ENCODE peak calls at places on chromosomes 3 and 15, in nine cellular contexts. E is ovary, T is Panc1, B is esophagus squamous epithelium, D is psoas muscle, N is adrenal gland, V is HFF-Myc, S is body of pancreas, I is bronchial epithelial cell. Y is an unnamed sample.

GRCh38 chr3:197371521-197372075 is 73.2 kb upstream of the DLG1 start:
- DNase-seq in S (no peak), T (no peak), B (no peak), I (no peak), N (no peak), V (no peak), E (no peak), D (no peak), Y (no peak)

GRCh38 chr15:88918738-88919137 is 5.6 kb upstream of the MFGE8 start:
- DNase-seq in B (no peak), S (peak; percentile 45), E (no peak), T (peak; percentile 95), D (peak; percentile 88), V (peak; percentile 91), I (peak; percentile 99), N (no peak), Y (peak; percentile 99)

GRCh38 chr3:56323986-56324420 is 144.3 kb downstream of the ERC2 start:
- DNase-seq in V (peak; percentile 33), T (no peak), D (no peak), E (no peak), I (peak; percentile 74), S (no peak), B (no peak), N (peak; percentile 73), Y (peak; percentile 85)

GRCh38 chr15:69939513-69940440 is 157.9 kb downstream of the TLE3 start:
- DNase-seq in V (no peak), S (no peak), D (no peak), T (no peak), E (no peak), B (no peak), I (no peak), N (no peak), Y (no peak)

GRCh38 chr15:95857124-95857757 is 473.3 kb upstream of the NR2F2 start:
- DNase-seq in S (no peak), I (peak; percentile 28), D (no peak), B (no peak), V (peak; percentile 29), E (no peak), T (no peak), N (no peak), Y (peak; percentile 19)

GRCh38 chr15:90560229-90560771 is 30.6 kb downstream of the CRTC3 start:
- DNase-seq in B (no peak), I (no peak), E (peak; percentile 44), D (peak; percentile 61), N (peak; percentile 72), S (peak; percentile 53), T (no peak), V (peak; percentile 86), Y (peak; percentile 95)

GRCh38 chr3:108031893-108032292 is 58.9 kb downstream of the CD47 start:
- DNase-seq in D (no peak), E (no peak), S (no peak), N (no peak), T (peak; percentile 8), V (no peak), I (peak; percentile 74), B (no peak), Y (peak; percentile 36)

GRCh38 chr3:42600958-42601675 is 631 bp downstream of the NKTR start:
- DNase-seq in D (peak; percentile 80), T (no peak), N (peak; percentile 68), I (peak; percentile 60), S (peak; percentile 59), V (peak; percentile 16), E (no peak), B (no peak), Y (peak; percentile 69)

GRCh38 chr3:170726976-170727661 is 141.2 kb upstream of the SLC7A14 start:
- DNase-seq in T (no peak), V (no peak), S (no peak), E (no peak), D (no peak), I (peak; percentile 91), B (no peak), N (peak; percentile 23), Y (peak; percentile 97)

GRCh38 chr15:75732809-75733451 is 20.3 kb upstream of the CSPG4 start:
- DNase-seq in V (no peak), I (peak; percentile 54), E (peak; percentile 82), T (no peak), D (peak; percentile 82), S (peak; percentile 75), N (peak; percentile 73), B (no peak), Y (peak; percentile 74)

GRCh38 chr15:87135109-87135508 is 1055.4 kb downstream of the AGBL1 start:
- DNase-seq in V (no peak), T (no peak), E (no peak), S (no peak), B (no peak), D (no peak), N (no peak), I (no peak), Y (no peak)

GRCh38 chr3:109559389-109559788 is 222.0 kb upstream of the DPPA4 start:
- DNase-seq in N (no peak), S (no peak), I (no peak), B (no peak), T (no peak), D (no peak), V (no peak), E (no peak), Y (no peak)

GRCh38 chr3:133301731-133302130 is 98.1 kb upstream of the BFSP2 start:
- DNase-seq in I (peak; percentile 32), B (no peak), S (no peak), T (no peak), V (no peak), E (no peak), D (no peak), N (no peak), Y (peak; percentile 24)

GRCh38 chr15:31346367-31347066 is 19.9 kb downstream of the KLF13 start:
- DNase-seq in B (no peak), S (no peak), V (no peak), I (no peak), E (no peak), N (no peak), T (no peak), D (no peak), Y (no peak)

GRCh38 chr3:160278210-160278609 is 53.0 kb downstream of the C3orf80 start:
- DNase-seq in T (no peak), N (no peak), V (no peak), E (no peak), S (no peak), D (no peak), I (no peak), B (no peak), Y (no peak)

DNA sequence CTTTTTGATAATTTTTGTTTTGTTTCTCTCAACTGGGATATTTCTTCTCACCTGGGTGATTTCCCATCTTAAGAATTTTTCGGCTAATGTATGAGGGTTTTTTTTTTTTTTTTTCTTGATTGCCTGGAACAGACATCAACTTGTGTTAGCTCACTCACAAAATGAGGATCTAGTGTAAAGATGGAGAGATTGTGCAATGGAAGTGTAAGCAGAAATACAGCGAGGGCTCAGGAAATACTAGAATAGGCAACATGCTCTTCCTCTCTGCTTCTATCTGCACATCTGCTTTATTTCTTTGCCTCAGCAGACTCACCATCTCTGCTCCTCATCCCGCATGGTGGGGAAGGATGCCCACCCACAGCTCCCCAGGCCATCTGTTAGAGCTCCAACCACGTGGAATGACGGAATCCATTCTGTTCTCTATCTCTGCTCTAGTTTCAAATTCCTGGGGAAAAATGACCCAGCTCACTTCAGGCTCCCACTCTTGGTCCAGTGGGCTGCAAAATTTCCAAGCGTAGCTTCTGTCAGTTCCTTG is 128.0 kb upstream of the ADAMTS9 start:
- DNase-seq in D (no peak), T (no peak), V (no peak), B (no peak), I (no peak), S (no peak), N (no peak), E (no peak), Y (peak; percentile 10)
- H3K4me3 ChIP-seq in D (no peak overlapping the region), T (no peak overlapping the region), V (no peak overlapping the region), B (no peak overlapping the region), I (no peak overlapping the region), S (no peak overlapping the region), N (no peak overlapping the region), E (no peak overlapping the region), Y (no peak overlapping the region)

GRCh38 chr15:72732554-72732953 is 46.5 kb downstream of the BBS4 start:
- DNase-seq in B (no peak), E (no peak), N (no peak), I (no peak), S (no peak), D (no peak), V (no peak), T (no peak), Y (no peak)
- TF ChIP-seq CTCF in B (no peak), E (no peak), N (no peak), I (no peak), S (no peak), D (no peak), V (no peak), T (no peak), Y (no peak)

DNA sequence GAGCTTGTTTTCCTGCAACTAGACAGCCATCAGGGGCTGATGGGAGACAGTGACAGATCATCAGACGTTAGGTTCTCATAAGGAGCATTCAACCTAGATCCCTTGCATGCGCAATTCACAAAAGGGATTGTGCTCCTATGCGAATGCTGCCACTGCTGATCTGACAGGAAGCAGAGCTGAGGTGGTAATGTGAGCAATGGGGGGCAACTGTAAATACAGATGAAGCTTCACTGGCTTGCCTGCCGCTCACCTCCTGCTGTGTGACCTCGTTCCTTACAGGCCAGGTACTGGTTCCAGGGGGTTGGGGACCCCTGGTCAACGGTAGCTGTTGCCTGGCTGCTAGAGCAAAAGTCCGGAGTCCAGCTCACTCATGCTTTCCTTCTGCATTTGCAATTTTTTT is 26.4 kb upstream of the KCNAB1 start:
- DNase-seq in B (no peak), V (no peak), E (no peak), I (no peak), T (no peak), D (no peak), S (no peak), N (no peak), Y (no peak)
- H3K4me3 ChIP-seq in B (no peak overlapping the region), V (no peak overlapping the region), E (no peak overlapping the region), I (no peak overlapping the region), T (no peak overlapping the region), D (no peak overlapping the region), S (no peak overlapping the region), N (no peak overlapping the region), Y (no peak overlapping the region)

DNA sequence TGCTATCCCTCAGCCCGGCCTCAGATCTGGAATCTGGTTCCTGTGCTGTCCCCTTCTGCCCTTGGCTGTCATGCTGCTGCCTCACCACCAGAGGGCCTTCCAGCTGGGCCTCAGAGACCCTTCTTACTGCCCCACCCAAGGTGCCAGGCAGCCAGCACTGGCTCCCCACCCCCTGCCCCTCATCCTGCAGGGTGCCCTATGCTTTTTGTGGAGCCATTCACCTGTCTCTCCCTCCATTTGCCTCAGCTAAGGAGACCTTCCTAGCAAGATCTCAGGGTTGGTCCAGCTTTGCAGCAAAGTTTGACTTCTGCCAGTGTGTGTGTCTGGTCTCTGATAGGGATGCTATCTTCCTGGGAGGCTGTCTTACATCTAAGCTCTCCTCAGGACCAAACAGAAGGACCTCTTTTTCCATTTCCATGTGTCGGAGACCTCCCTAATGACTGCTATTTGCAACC is 1.9 kb upstream of the VWA5B2 start:
- DNase-seq in D (peak; percentile 56), B (no peak), T (peak; percentile 35), E (no peak), S (peak; percentile 48), V (no peak), I (peak; percentile 33), N (no peak), Y (peak; percentile 40)
- TF ChIP-seq CTCF in D (peak; percentile 77), B (peak; percentile 47), T (peak; percentile 97), E (no peak), S (peak; percentile 52), V (peak; percentile 85), I (peak; percentile 90), N (peak; percentile 74), Y (peak; percentile 94)